ENCODE peak calls at places on chromosomes 3 and 15, in five cellular contexts. M is mammary epithelial cell, S is PC-3, C is PC-9, L is fibroblast of lung. V is an unnamed sample.

GRCh38 chr3:39000008-39000450 is 51.7 kb downstream of the SCN11A start:
- DNase-seq in M (peak), S (peak), C (peak), L (peak), V (no peak)

GRCh38 chr3:136751259-136752045 is 726 bp downstream of the STAG1 start:
- DNase-seq in M (peak), S (peak), C (peak), L (peak), V (peak)

GRCh38 chr3:24881239-24881638 is 386.6 kb upstream of the THRB start:
- DNase-seq in M (no peak), S (no peak), C (no peak), L (no peak), V (no peak)

GRCh38 chr15:78265752-78266224 is 1.4 kb downstream of the DNAJA4 start:
- DNase-seq in M (peak), S (peak), C (no peak), L (peak), V (peak)

GRCh38 chr15:39462691-39463090 is 118.2 kb upstream of the THBS1 start:
- DNase-seq in M (peak), S (peak), C (no peak), L (peak), V (peak)

GRCh38 chr3:64342940-64343691 is 117.8 kb upstream of the PRICKLE2 start:
- DNase-seq in M (peak), S (peak), C (peak), L (peak), V (peak)

GRCh38 chr15:29749365-29750086 is 72.7 kb downstream of the TJP1 start:
- DNase-seq in M (no peak), S (no peak), C (no peak), L (no peak), V (no peak)

GRCh38 chr3:174614046-174614445 is 245.1 kb upstream of the NAALADL2 start:
- DNase-seq in M (no peak), S (no peak), C (no peak), L (no peak), V (no peak)

GRCh38 chr15:41944313-41944940 is 27.9 kb downstream of the EHD4 start:
- DNase-seq in M (peak), S (peak), C (peak), L (peak), V (peak)

GRCh38 chr15:58241872-58242271 is 103.7 kb downstream of the AQP9 start:
- DNase-seq in M (no peak), S (peak), C (no peak), L (no peak), V (no peak)

GRCh38 chr15:91956026-91956723 is 102.7 kb downstream of the SLCO3A1 start:
- DNase-seq in M (peak), S (no peak), C (no peak), L (no peak), V (peak)

GRCh38 chr15:96230557-96231181 is 99.8 kb upstream of the NR2F2 start:
- DNase-seq in M (peak), S (peak), C (peak), L (peak), V (peak)

GRCh38 chr3:58383904-58384303 is 49.7 kb downstream of the PDHB start:
- DNase-seq in M (peak), S (peak), C (peak), L (peak), V (peak)

GRCh38 chr3:19425825-19426224 is 277.5 kb downstream of the KCNH8 start:
- DNase-seq in M (no peak), S (no peak), C (no peak), L (no peak), V (no peak)

GRCh38 chr3:12727937-12728336 is 31.1 kb downstream of the TMEM40 start:
- DNase-seq in M (no peak), S (no peak), C (no peak), L (no peak), V (no peak)

GRCh38 chr15:40914486-40914885 is 14.7 kb upstream of the DLL4 start:
- DNase-seq in M (no peak), S (no peak), C (no peak), L (no peak), V (peak)

GRCh38 chr3:20898962-20899361 is 713.0 kb upstream of the SGO1 start:
- DNase-seq in M (no peak), S (no peak), C (no peak), L (no peak), V (no peak)

GRCh38 chr3:136856665-136857064 is 5.3 kb upstream of the NCK1 start:
- DNase-seq in M (no peak), S (no peak), C (no peak), L (no peak), V (no peak)

GRCh38 chr3:40237892-40238571 is 71.5 kb upstream of the EIF1B start:
- DNase-seq in M (no peak), S (peak), C (no peak), L (no peak), V (no peak)

GRCh38 chr3:106827515-106828213 is 549.6 kb upstream of the CCDC54 start:
- DNase-seq in M (peak), S (peak), C (no peak), L (no peak), V (no peak)

GRCh38 chr15:57920916-57921315 is 144.6 kb downstream of the ALDH1A2 start:
- DNase-seq in M (no peak), S (no peak), C (no peak), L (peak), V (no peak)

GRCh38 chr3:157237886-157238285 is 77.9 kb upstream of the CCNL1 start:
- DNase-seq in M (no peak), S (no peak), C (no peak), L (no peak), V (no peak)

GRCh38 chr3:101574388-101575156 is 592 bp downstream of the PCNP start:
- DNase-seq in M (no peak), S (peak), C (no peak), L (peak), V (peak)

GRCh38 chr15:34043391-34043790 is 4.4 kb upstream of the AVEN start:
- DNase-seq in M (no peak), S (no peak), C (no peak), L (no peak), V (peak)

GRCh38 chr3:47288966-47289910 is 6.5 kb downstream of the KLHL18 start:
- DNase-seq in M (no peak), S (peak), C (no peak), L (no peak), V (no peak)

GRCh38 chr15:98983333-98983732 is 24.3 kb downstream of the PGPEP1L start:
- DNase-seq in M (peak), S (peak), C (peak), L (peak), V (peak)

GRCh38 chr3:10757821-10758130 is 58.3 kb upstream of the SLC6A11 start:
- DNase-seq in M (no peak), S (peak), C (no peak), L (no peak), V (no peak)

GRCh38 chr3:28243424-28244106 is 2.1 kb downstream of the CMC1 start:
- DNase-seq in M (no peak), S (no peak), C (no peak), L (no peak), V (peak)

GRCh38 chr3:49158108-49158709 is 7.9 kb downstream of the CCDC71 start:
- DNase-seq in M (no peak), S (peak), C (no peak), L (peak), V (peak)

GRCh38 chr3:62366093-62366419 is 7.3 kb downstream of the FEZF2 start:
- DNase-seq in M (no peak), S (no peak), C (no peak), L (no peak), V (no peak)

GRCh38 chr3:62365311-62366092 is 7.8 kb downstream of the FEZF2 start:
- DNase-seq in M (no peak), S (no peak), C (no peak), L (no peak), V (no peak)

GRCh38 chr3:62363275-62363674 is 10.1 kb downstream of the FEZF2 start:
- DNase-seq in M (peak), S (no peak), C (no peak), L (no peak), V (no peak)

GRCh38 chr3:62361824-62362223 is 11.5 kb downstream of the FEZF2 start:
- DNase-seq in M (no peak), S (no peak), C (no peak), L (no peak), V (no peak)

DNA sequence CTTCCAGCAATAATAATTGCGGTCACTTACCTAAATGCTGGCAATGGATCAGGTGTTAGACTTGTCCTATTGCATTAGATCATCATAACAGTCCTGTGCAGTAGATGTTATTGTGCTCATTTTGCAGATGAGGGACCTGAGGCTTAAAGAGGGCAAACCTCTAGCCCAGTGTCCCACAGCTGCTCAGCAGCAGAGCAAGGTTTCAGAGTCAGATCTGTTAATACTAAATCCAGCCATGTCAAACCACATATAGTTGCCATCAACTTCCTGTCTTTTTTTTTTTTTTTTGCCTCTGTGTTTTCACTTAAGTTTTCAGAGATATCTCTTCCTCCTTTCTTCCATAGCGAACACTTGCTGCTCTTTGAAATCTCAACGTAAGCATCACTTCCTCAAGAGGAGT is 12.1 kb downstream of the FEZF2 start:
- DNase-seq in M (no peak), S (no peak), C (no peak), L (no peak), V (no peak)
- H2AFZ ChIP-seq in M (no peak), S (no peak), C (no peak), L (no peak), V (no peak)

GRCh38 chr3:71722693-71723092 is 2.5 kb downstream of the EIF4E3 start:
- DNase-seq in M (no peak), S (no peak), C (no peak), L (no peak), V (no peak)

GRCh38 chr3:71724171-71724453 is 1.1 kb downstream of the EIF4E3 start:
- DNase-seq in M (no peak), S (no peak), C (no peak), L (no peak), V (no peak)

GRCh38 chr3:71725279-71725991 is at the start of gene EIF4E3:
- DNase-seq in M (no peak), S (peak), C (no peak), L (peak), V (peak)

GRCh38 chr3:71724584-71725278 is 471 bp downstream of the EIF4E3 start:
- DNase-seq in M (peak), S (peak), C (no peak), L (no peak), V (peak)

DNA sequence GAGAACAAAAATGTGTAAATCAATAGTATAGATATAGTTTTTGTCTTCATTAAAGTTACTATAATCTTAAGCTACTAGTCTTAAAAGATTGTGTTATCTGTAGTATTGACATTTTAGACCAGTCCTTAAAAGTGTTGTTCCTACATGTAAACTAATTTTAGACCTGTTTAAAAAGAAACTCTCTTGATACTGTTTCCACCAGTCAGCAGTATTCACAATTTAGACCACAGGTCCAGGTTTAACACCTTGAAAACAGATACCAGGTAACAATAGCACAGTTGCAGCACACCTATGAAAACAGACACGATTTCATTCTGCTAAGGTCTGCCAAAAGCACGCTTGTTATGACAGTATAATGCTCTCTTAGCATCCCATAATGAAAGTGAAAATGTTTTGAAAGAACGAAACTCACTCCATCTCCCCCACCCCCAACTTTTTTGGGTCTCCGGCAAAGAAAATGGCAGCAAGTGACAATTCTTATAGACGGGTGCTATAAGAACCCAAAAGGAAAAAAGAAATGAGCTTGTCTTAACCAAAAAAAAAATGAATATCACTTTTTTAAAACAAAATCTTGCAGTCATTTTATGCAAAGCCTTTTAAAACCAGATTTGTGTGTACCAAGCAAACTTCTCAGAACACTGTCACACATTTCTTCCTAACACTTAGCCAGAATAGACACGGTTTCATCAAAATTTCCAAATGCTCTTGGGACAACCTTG is 1.6 kb downstream of the EIF4E3 start:
- DNase-seq in M (no peak), S (no peak), C (no peak), L (no peak), V (no peak)
- H2AFZ ChIP-seq in M (no peak), S (peak), C (no peak), L (no peak), V (no peak)

GRCh38 chr3:45137656-45138181 is 8.5 kb downstream of the CDCP1 start:
- DNase-seq in M (no peak), S (peak), C (peak), L (no peak), V (peak)

GRCh38 chr3:45139372-45139894 is 6.7 kb downstream of the CDCP1 start:
- DNase-seq in M (no peak), S (no peak), C (no peak), L (peak), V (peak)

GRCh38 chr3:45134758-45135521 is 11.2 kb downstream of the CDCP1 start:
- DNase-seq in M (no peak), S (no peak), C (no peak), L (peak), V (peak)

GRCh38 chr3:45132568-45133211 is 13.5 kb downstream of the CDCP1 start:
- DNase-seq in M (no peak), S (no peak), C (no peak), L (no peak), V (no peak)

GRCh38 chr3:45135959-45136358 is 10.2 kb downstream of the CDCP1 start:
- DNase-seq in M (no peak), S (no peak), C (no peak), L (peak), V (no peak)
- H2AFZ ChIP-seq in M (no peak), S (no peak), C (no peak), L (no peak), V (no peak)

GRCh38 chr3:143163562-143163961 is 44.0 kb downstream of the CHST2 start:
- DNase-seq in M (no peak), S (no peak), C (no peak), L (no peak), V (no peak)

GRCh38 chr3:143155756-143156155 is 36.2 kb downstream of the CHST2 start:
- DNase-seq in M (peak), S (no peak), C (no peak), L (no peak), V (no peak)

GRCh38 chr3:143158549-143158988 is 39.0 kb downstream of the CHST2 start:
- DNase-seq in M (peak), S (no peak), C (no peak), L (no peak), V (peak)

GRCh38 chr3:143157957-143158548 is 38.5 kb downstream of the CHST2 start:
- DNase-seq in M (no peak), S (peak), C (no peak), L (no peak), V (peak)
- H2AFZ ChIP-seq in M (no peak), S (no peak), C (no peak), L (no peak), V (no peak)